ENCODE peak calls at places on chromosomes 3 and 15, in seven cellular contexts. I is ovary, A is SK-N-SH, C is GM12878, H is stomach, Q is A549, S is sigmoid colon. F is an unnamed sample.

GRCh38 chr15:37099321-37100108 is 834 bp downstream of the MEIS2 start:
- DNase-seq in I (peak), A (peak), C (no peak), H (no peak), Q (peak), S (peak), F (peak)

GRCh38 chr3:96755519-96755918 is 58.9 kb upstream of the EPHA6 start:
- DNase-seq in I (no peak), A (no peak), C (no peak), H (no peak), Q (no peak), S (no peak), F (no peak)

GRCh38 chr15:49370782-49371181 is 52.3 kb upstream of the FGF7 start:
- DNase-seq in I (no peak), A (no peak), C (no peak), H (no peak), Q (peak), S (no peak), F (no peak)

GRCh38 chr3:71294919-71295318 is 288.6 kb downstream of the FOXP1 start:
- DNase-seq in I (no peak), A (no peak), C (no peak), H (no peak), Q (no peak), S (no peak), F (no peak)

GRCh38 chr3:114973576-114973975 is 173.5 kb downstream of the ZBTB20 start:
- DNase-seq in I (no peak), A (no peak), C (no peak), H (no peak), Q (no peak), S (no peak), F (no peak)

GRCh38 chr3:113063126-113063894 is 72.5 kb downstream of the GTPBP8 start:
- DNase-seq in I (no peak), A (no peak), C (no peak), H (no peak), Q (no peak), S (no peak), F (no peak)

GRCh38 chr3:154252759-154253638 is 71.3 kb downstream of the DHX36 start:
- DNase-seq in I (peak), A (peak), C (peak), H (peak), Q (peak), S (peak), F (peak)

GRCh38 chr3:58059349-58060321 is 51.4 kb downstream of the FLNB start:
- DNase-seq in I (peak), A (no peak), C (no peak), H (peak), Q (peak), S (peak), F (no peak)

GRCh38 chr3:51953445-51953844 is 1.7 kb upstream of the GPR62 start:
- DNase-seq in I (peak), A (no peak), C (no peak), H (no peak), Q (no peak), S (no peak), F (no peak)

GRCh38 chr3:124586126-124587052 is 143.9 kb upstream of the UMPS start:
- DNase-seq in I (no peak), A (no peak), C (no peak), H (peak), Q (no peak), S (no peak), F (no peak)

GRCh38 chr3:9793161-9793781 is 389 bp downstream of the ARPC4 start:
- DNase-seq in I (no peak), A (peak), C (no peak), H (no peak), Q (peak), S (no peak), F (no peak)

GRCh38 chr15:28179270-28179669 is 80.2 kb upstream of the OCA2 start:
- DNase-seq in I (no peak), A (no peak), C (no peak), H (no peak), Q (no peak), S (no peak), F (no peak)

GRCh38 chr3:179852117-179852886 is 184.4 kb downstream of the PEX5L start:
- DNase-seq in I (no peak), A (no peak), C (no peak), H (no peak), Q (peak), S (no peak), F (no peak)

GRCh38 chr3:132279030-132279429 is 38.2 kb upstream of the ACP3 start:
- DNase-seq in I (no peak), A (no peak), C (no peak), H (no peak), Q (no peak), S (no peak), F (no peak)

GRCh38 chr3:48268381-48268935 is 27.6 kb downstream of the ZNF589 start:
- DNase-seq in I (no peak), A (no peak), C (peak), H (peak), Q (no peak), S (no peak), F (no peak)

GRCh38 chr3:124395584-124396340 is 334.5 kb upstream of the UMPS start:
- DNase-seq in I (no peak), A (peak), C (no peak), H (no peak), Q (no peak), S (no peak), F (no peak)

GRCh38 chr3:99651561-99651960 is 13.2 kb downstream of the COL8A1 start:
- DNase-seq in I (peak), A (no peak), C (no peak), H (no peak), Q (peak), S (peak), F (peak)

GRCh38 chr15:38512901-38513300 is 51.7 kb downstream of the RASGRP1 start:
- DNase-seq in I (no peak), A (no peak), C (no peak), H (no peak), Q (no peak), S (no peak), F (no peak)

GRCh38 chr15:48191574-48192225 is at the start of gene CTXN2:
- DNase-seq in I (no peak), A (peak), C (no peak), H (no peak), Q (no peak), S (no peak), F (no peak)

GRCh38 chr3:89212614-89213013 is 105.2 kb downstream of the EPHA3 start:
- DNase-seq in I (no peak), A (no peak), C (no peak), H (no peak), Q (no peak), S (no peak), F (no peak)

GRCh38 chr15:88918738-88919137 is 5.6 kb upstream of the MFGE8 start:
- DNase-seq in I (no peak), A (no peak), C (peak), H (peak), Q (peak), S (no peak), F (no peak)

GRCh38 chr15:40028193-40028592 is 10.8 kb downstream of the SRP14 start:
- DNase-seq in I (no peak), A (no peak), C (no peak), H (no peak), Q (no peak), S (no peak), F (no peak)

GRCh38 chr3:111981457-111981763 is 2.6 kb downstream of the ABHD10 start:
- DNase-seq in I (no peak), A (no peak), C (no peak), H (no peak), Q (no peak), S (no peak), F (no peak)
- H3K4me3 ChIP-seq in I (no peak), A (no peak), C (peak), H (no peak), Q (no peak), S (no peak), F (no peak)

GRCh38 chr15:80773792-80774352 is 5.3 kb upstream of the CEMIP start:
- DNase-seq in I (no peak), A (no peak), C (no peak), H (no peak), Q (no peak), S (no peak), F (no peak)
- TF ChIP-seq EP300 in I (no peak), A (no peak), C (no peak), H (no peak), Q (no peak), S (no peak), F (no peak)

GRCh38 chr3:16849240-16849639 is 35.5 kb upstream of the PLCL2 start:
- DNase-seq in I (no peak), A (no peak), C (no peak), H (peak), Q (no peak), S (peak), F (no peak)

GRCh38 chr3:16848007-16848406 is 36.7 kb upstream of the PLCL2 start:
- DNase-seq in I (no peak), A (no peak), C (no peak), H (no peak), Q (no peak), S (no peak), F (no peak)

GRCh38 chr3:16844771-16845170 is 40.0 kb upstream of the PLCL2 start:
- DNase-seq in I (no peak), A (no peak), C (no peak), H (no peak), Q (no peak), S (no peak), F (no peak)

GRCh38 chr3:16846373-16847078 is 38.2 kb upstream of the PLCL2 start:
- DNase-seq in I (no peak), A (no peak), C (no peak), H (no peak), Q (no peak), S (no peak), F (no peak)

GRCh38 chr3:16849795-16850194 is 35.0 kb upstream of the PLCL2 start:
- DNase-seq in I (no peak), A (no peak), C (no peak), H (no peak), Q (no peak), S (no peak), F (no peak)
- H3K4me3 ChIP-seq in I (no peak), A (no peak), C (peak), H (no peak), Q (no peak), S (no peak), F (no peak)

GRCh38 chr3:141064255-141064926 is 13.2 kb downstream of the SPSB4 start:
- DNase-seq in I (no peak), A (no peak), C (no peak), H (no peak), Q (no peak), S (peak), F (no peak)

GRCh38 chr3:141066593-141066860 is 15.4 kb downstream of the SPSB4 start:
- DNase-seq in I (no peak), A (no peak), C (no peak), H (no peak), Q (no peak), S (peak), F (no peak)

GRCh38 chr3:141065841-141066592 is 14.9 kb downstream of the SPSB4 start:
- DNase-seq in I (no peak), A (no peak), C (no peak), H (no peak), Q (no peak), S (peak), F (no peak)

GRCh38 chr3:141063831-141064230 is 12.7 kb downstream of the SPSB4 start:
- DNase-seq in I (no peak), A (peak), C (no peak), H (no peak), Q (no peak), S (peak), F (no peak)

DNA sequence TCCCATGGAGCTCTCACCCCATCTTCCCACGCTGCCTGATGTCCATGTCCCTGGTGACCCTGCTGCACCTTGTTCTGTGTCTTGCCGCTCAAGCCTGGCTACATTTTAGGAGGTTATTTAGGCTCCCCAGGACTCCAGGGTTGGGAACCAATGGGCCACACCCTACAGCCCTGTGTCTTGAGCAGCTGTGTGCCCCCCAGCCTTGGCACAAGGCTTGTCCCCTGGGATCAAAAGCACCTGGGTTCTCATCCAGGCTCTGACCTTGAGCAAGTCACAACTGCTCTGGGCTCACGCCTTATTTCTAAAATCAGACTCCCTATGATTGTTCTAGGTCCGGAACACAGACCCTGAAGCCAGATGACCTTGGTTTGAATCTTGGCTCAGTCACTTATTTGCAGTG is 14.1 kb downstream of the SPSB4 start:
- DNase-seq in I (no peak), A (no peak), C (no peak), H (no peak), Q (no peak), S (peak), F (no peak)
- TF ChIP-seq EP300 in I (no peak), A (no peak), C (no peak), H (no peak), Q (no peak), S (no peak), F (no peak)

DNA sequence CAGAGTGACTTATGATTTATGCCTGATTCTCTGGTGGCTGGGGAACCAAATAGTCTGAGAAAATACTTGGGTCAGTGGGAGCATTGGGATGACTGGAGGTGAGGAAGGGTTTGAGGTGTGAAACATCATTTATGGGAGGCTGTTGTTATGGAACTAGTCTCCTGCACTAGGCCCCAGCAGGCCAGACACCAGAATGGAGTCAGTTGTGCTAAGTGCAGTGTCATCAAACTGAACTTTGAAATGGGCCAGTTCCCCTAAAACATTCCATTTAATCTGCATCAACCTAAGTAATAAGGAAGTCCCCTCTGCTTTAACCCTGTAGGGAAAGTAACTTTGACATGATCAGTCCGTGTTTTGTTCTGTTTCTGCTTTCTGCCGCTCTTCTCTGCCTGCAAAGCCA is 44.9 kb upstream of the KLHL25 start:
- DNase-seq in I (no peak), A (no peak), C (no peak), H (no peak), Q (no peak), S (no peak), F (no peak)
- H3K4me3 ChIP-seq in I (no peak), A (no peak), C (no peak), H (no peak), Q (no peak), S (no peak), F (no peak)

GRCh38 chr3:141576744-141577052 is 89.9 kb downstream of the RASA2 start:
- DNase-seq in I (no peak), A (no peak), C (no peak), H (no peak), Q (no peak), S (no peak), F (no peak)

GRCh38 chr3:141578197-141578596 is 91.4 kb downstream of the RASA2 start:
- DNase-seq in I (no peak), A (no peak), C (no peak), H (no peak), Q (no peak), S (no peak), F (no peak)

GRCh38 chr3:141575879-141576743 is 89.3 kb downstream of the RASA2 start:
- DNase-seq in I (no peak), A (peak), C (no peak), H (no peak), Q (peak), S (no peak), F (no peak)
- TF ChIP-seq EP300 in I (no peak), A (no peak), C (no peak), H (no peak), Q (no peak), S (no peak), F (no peak)

GRCh38 chr15:25596644-25597562 is 158.1 kb upstream of the UBE3A start:
- DNase-seq in I (no peak), A (peak), C (no peak), H (no peak), Q (no peak), S (no peak), F (no peak)
- H3K4me3 ChIP-seq in I (no peak), A (peak), C (no peak), H (no peak), Q (no peak), S (no peak), F (no peak)

DNA sequence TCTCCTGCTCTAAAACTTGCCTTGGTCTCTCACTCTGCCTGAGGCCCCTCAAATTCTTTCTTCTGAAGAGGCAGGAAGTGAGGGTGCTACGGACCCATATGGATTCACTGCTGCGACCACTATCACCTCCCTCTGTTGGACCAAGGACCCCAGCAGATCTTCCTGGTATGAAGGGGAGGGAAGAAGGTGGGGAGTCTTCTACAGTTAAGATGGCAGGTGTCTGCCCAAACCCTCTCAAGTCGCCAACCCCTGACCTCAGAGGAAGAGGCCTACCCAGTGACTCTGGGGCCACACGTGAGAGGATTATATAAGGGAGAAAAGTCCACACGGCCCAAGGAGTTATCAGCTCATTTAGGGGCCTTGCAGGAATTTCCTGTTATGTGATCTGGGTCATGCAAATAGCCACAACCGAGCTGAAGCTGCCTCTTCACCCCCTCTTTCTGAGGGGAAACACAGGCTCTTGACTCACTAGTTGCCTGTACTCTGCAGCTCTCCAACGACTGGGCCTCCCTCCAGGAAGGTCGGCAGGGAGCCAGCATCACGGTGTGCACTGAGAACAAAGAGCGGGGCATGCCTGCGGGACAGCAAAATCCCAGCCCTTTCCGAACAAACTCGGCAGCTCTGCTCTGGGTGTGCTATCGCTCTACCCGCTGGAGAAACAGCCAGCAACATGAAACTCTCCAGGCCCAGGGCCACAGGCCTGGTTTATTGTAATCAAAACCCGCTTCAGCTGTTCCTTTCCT is 116.0 kb downstream of the XXYLT1 start:
- DNase-seq in I (peak), A (peak), C (no peak), H (peak), Q (no peak), S (peak), F (peak)
- TF ChIP-seq EP300 in I (no peak), A (peak), C (no peak), H (no peak), Q (no peak), S (no peak), F (no peak)

GRCh38 chr15:70099167-70099965 is 1.6 kb upstream of the TLE3 start:
- DNase-seq in I (peak), A (peak), C (peak), H (peak), Q (peak), S (peak), F (peak)
- H3K4me3 ChIP-seq in I (peak), A (peak), C (peak), H (peak), Q (peak), S (peak), F (peak)